ENCODE peak calls at places on chromosome 11, in seven cellular contexts. N, Z, J, V, R, D and W are unnamed samples.

GRCh38 chr11:11909727-11910126 is 68.0 kb downstream of the USP47 start:
- DNase-seq in R (peak), J (no peak), V (no peak), D (no peak), Z (no peak), N (no peak), W (no peak)

GRCh38 chr11:114159320-114159719 is 99.8 kb downstream of the ZBTB16 start:
- DNase-seq in D (peak), J (no peak), R (peak), V (no peak), Z (no peak), N (no peak), W (no peak)

GRCh38 chr11:3181722-3182461 is 16.8 kb upstream of the OSBPL5 start:
- DNase-seq in N (no peak), R (no peak), V (no peak), Z (no peak), D (no peak), J (no peak), W (no peak)

GRCh38 chr11:43601511-43601910 is 79.0 kb upstream of the HSD17B12 start:
- DNase-seq in Z (no peak), N (no peak), J (no peak), R (no peak), V (no peak), D (no peak), W (no peak)

GRCh38 chr11:60657880-60658279 is 41.5 kb upstream of the MS4A8 start:
- DNase-seq in V (no peak), Z (no peak), N (no peak), D (no peak), J (no peak), R (peak), W (no peak)

GRCh38 chr11:67053896-67054850 is 2.5 kb upstream of the RHOD start:
- DNase-seq in Z (peak), D (peak), J (no peak), N (peak), R (peak), V (peak), W (no peak)

GRCh38 chr11:78806214-78807004 is 231.7 kb upstream of the NARS2 start:
- DNase-seq in Z (no peak), N (no peak), J (no peak), V (no peak), D (no peak), R (peak), W (no peak)

GRCh38 chr11:22510741-22511140 is 114.9 kb downstream of the FANCF start:
- DNase-seq in R (peak), N (no peak), Z (no peak), J (no peak), V (no peak), D (no peak), W (no peak)